ENCODE peak calls at places on chromosomes 6 and 20, in nine cellular contexts. M, L, E, Z, K, P, H, W and S are unnamed samples.

GRCh38 chr6:163123098-163123497 is 291.4 kb upstream of the QKI start:
- DNase-seq in M (no peak), L (no peak), E (no peak), Z (no peak), K (no peak), P (no peak), H (no peak), W (no peak), S (no peak)

GRCh38 chr6:169847773-169848380 is 96.5 kb downstream of the ERMARD start:
- DNase-seq in M (no peak), L (peak; percentile 26), E (no peak), Z (no peak), K (no peak), P (no peak), H (peak; percentile 14), W (no peak), S (no peak)

GRCh38 chr6:169950558-169950957 is 199.1 kb downstream of the ERMARD start:
- DNase-seq in M (no peak), L (peak; percentile 2), E (no peak), Z (no peak), K (no peak), P (peak; percentile 10), H (peak; percentile 49), W (no peak), S (peak; percentile 10)

GRCh38 chr6:112822769-112823168 is 475.6 kb downstream of the RFPL4B start:
- DNase-seq in M (no peak), L (no peak), E (no peak), Z (no peak), K (no peak), P (no peak), H (no peak), W (no peak), S (no peak)

GRCh38 chr6:30154709-30155521 is 6.1 kb downstream of the TRIM10 start:
- DNase-seq in M (no peak), L (peak; percentile 78), E (no peak), Z (no peak), K (no peak), P (peak; percentile 37), H (no peak), W (peak; percentile 50), S (peak; percentile 18)

GRCh38 chr20:32823078-32823477 is 3.3 kb downstream of the MAPRE1 start:
- DNase-seq in M (no peak), L (peak; percentile 81), E (no peak), Z (peak; percentile 41), K (peak; percentile 39), P (peak; percentile 92), H (no peak), W (peak; percentile 82), S (peak; percentile 88)

GRCh38 chr20:57941572-57942381 is 232.0 kb upstream of the PMEPA1 start:
- DNase-seq in M (peak; percentile 17), L (no peak), E (no peak), Z (no peak), K (no peak), P (no peak), H (no peak), W (no peak), S (peak; percentile 4)

GRCh38 chr6:157158456-157158855 is 164.9 kb downstream of the TMEM242 start:
- DNase-seq in M (no peak), L (no peak), E (no peak), Z (no peak), K (no peak), P (no peak), H (no peak), W (no peak), S (no peak)

GRCh38 chr6:148831064-148831463 is 84.2 kb downstream of the UST start:
- DNase-seq in M (no peak), L (no peak), E (no peak), Z (no peak), K (no peak), P (no peak), H (no peak), W (no peak), S (no peak)

GRCh38 chr6:148829415-148830101 is 82.7 kb downstream of the UST start:
- DNase-seq in M (no peak), L (peak; percentile 52), E (no peak), Z (no peak), K (no peak), P (no peak), H (no peak), W (peak; percentile 28), S (no peak)

GRCh38 chr6:148828047-148828446 is 81.2 kb downstream of the UST start:
- DNase-seq in M (no peak), L (no peak), E (no peak), Z (no peak), K (no peak), P (no peak), H (no peak), W (no peak), S (no peak)

GRCh38 chr6:148831531-148831930 is 84.7 kb downstream of the UST start:
- DNase-seq in M (no peak), L (no peak), E (no peak), Z (no peak), K (no peak), P (peak; percentile 48), H (no peak), W (peak; percentile 50), S (peak; percentile 54)

GRCh38 chr6:148830614-148831013 is 83.8 kb downstream of the UST start:
- DNase-seq in M (no peak), L (peak; percentile 36), E (no peak), Z (no peak), K (no peak), P (no peak), H (no peak), W (no peak), S (no peak)
- H3K4me3 ChIP-seq in M (no peak overlapping the region), L (no peak overlapping the region), E (no peak overlapping the region), Z (no peak overlapping the region), K (no peak overlapping the region), P (no peak overlapping the region), H (no peak overlapping the region), W (no peak overlapping the region), S (no peak overlapping the region)

DNA sequence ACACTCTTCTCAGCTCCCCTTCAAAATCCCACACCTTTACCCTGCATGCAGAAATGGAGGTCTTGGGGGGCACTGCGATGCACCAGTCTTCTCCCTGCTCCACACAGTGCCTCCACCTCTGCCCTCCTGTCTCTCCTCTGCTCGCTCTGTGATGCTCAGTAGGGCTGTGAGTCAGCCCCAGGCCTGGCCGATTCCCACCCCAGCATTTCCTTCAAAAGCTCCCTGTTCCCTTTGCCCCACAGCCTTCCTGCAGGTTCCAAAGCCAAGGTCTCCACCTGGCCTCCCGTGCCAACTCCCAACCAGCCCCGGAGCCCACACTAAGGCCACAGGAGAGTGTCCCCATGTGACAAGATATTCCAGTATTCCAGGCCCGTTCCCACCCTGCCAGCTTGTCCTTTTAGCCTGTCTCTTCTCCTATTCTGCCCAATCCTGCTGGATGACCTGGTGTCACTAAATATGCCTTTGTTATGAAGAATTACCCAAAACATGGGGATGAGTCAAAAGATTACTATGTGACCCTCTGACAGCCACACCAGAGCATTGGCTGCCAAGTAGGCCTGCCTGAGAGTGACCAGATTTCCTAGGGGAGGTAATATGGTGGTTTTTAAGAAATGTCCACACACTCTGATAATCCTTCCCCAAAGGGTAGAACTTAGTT is 118.9 kb upstream of the NXT1 start:
- DNase-seq in M (no peak), L (peak; percentile 81), E (no peak), Z (no peak), K (no peak), P (peak; percentile 62), H (no peak), W (peak; percentile 29), S (peak; percentile 54)
- TF ChIP-seq CTCF in M (no peak), L (no peak), E (no peak), Z (no peak), K (no peak), P (no peak), H (no peak), W (no peak), S (no peak)

DNA sequence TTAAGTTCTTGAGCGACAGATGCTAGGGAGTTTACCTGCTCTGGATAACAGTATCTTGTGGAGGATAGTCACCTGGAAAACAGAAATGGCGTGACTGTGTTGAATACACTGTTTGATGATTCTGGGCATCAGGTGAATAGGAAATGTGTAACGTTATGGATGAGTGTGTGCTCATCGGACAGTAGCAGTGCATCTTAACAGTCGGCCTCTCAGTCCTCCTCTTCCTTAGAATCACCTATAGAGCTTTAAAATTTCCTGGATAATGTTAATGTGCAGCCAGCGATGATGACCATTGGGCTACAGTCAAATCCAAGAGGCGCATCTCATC is 217.7 kb downstream of the OR2B2 start:
- DNase-seq in M (no peak), L (no peak), E (no peak), Z (no peak), K (no peak), P (no peak), H (no peak), W (no peak), S (no peak)
- H3K4me3 ChIP-seq in M (peak overlapping the region; percentile 43), L (no peak overlapping the region), E (no peak overlapping the region), Z (peak overlapping the region; percentile 47), K (no peak overlapping the region), P (no peak overlapping the region), H (peak overlapping the region; percentile 48), W (no peak overlapping the region), S (peak overlapping the region; percentile 56)

DNA sequence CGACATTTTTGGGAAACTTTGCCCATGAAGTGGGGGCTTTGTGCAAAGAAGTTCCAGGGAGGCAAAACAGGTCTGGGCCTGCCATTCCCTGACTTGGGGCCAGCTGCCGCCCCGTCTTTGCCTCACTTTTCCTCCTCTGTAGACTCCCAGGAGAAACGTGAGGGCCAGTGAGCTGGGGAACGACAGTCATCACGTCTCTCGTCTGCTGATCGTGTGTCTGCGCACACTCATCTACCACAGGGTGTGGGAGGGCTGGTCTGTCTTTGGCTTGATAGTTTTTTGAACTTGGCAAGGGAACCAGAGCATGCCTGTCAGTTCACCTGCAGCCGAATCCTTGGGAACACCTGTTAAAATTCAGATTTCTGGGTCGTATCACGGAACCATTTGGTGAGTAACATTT is 8.5 kb downstream of the GHRH start:
- DNase-seq in M (no peak), L (no peak), E (no peak), Z (no peak), K (no peak), P (no peak), H (no peak), W (no peak), S (no peak)
- TF ChIP-seq CTCF in M (no peak), L (no peak), E (no peak), Z (no peak), K (no peak), P (no peak), H (no peak), W (no peak), S (no peak)

GRCh38 chr6:158518196-158519127 is 41.4 kb upstream of the TMEM181 start:
- DNase-seq in M (peak; percentile 28), L (peak; percentile 83), E (peak; percentile 30), Z (peak; percentile 26), K (peak; percentile 43), P (peak; percentile 79), H (peak; percentile 63), W (peak; percentile 69), S (peak; percentile 82)
- H3K4me3 ChIP-seq in M (peak overlapping the region; percentile 18), L (peak overlapping the region; percentile 39), E (peak overlapping the region; percentile 35), Z (no peak overlapping the region), K (peak overlapping the region; percentile 54), P (peak overlapping the region; percentile 50), H (peak overlapping the region; percentile 23), W (peak overlapping the region; percentile 52), S (peak overlapping the region; percentile 35)